ENCODE peak calls at places on chromosomes 11 and 22, in five cellular contexts. One of them, this sample, is unnamed.

GRCh38 chr11:66915866-66916265 is 42.3 kb downstream of the PC start:
- DNase-seq in neural progenitor cell: no peak
- DNase-seq in fibroblast of pulmonary artery: no peak
- DNase-seq in pancreas: no peak
- DNase-seq in type B pancreatic cell: no peak
- DNase-seq in this sample: no peak

GRCh38 chr11:110712643-110713468 is 619 bp upstream of the ARHGAP20 start:
- DNase-seq in neural progenitor cell: peak
- DNase-seq in fibroblast of pulmonary artery: peak
- DNase-seq in pancreas: no peak
- DNase-seq in type B pancreatic cell: no peak
- DNase-seq in this sample: peak

GRCh38 chr11:9568854-9569587 is 4.4 kb upstream of the WEE1 start:
- DNase-seq in neural progenitor cell: peak
- DNase-seq in fibroblast of pulmonary artery: peak
- DNase-seq in pancreas: peak
- DNase-seq in type B pancreatic cell: no peak
- DNase-seq in this sample: no peak

GRCh38 chr11:83648610-83649467 is 362.7 kb upstream of the CCDC90B start:
- DNase-seq in neural progenitor cell: peak
- DNase-seq in fibroblast of pulmonary artery: no peak
- DNase-seq in pancreas: no peak
- DNase-seq in type B pancreatic cell: no peak
- DNase-seq in this sample: no peak

GRCh38 chr22:46845281-46846153 is 83.1 kb downstream of the TBC1D22A start:
- DNase-seq in neural progenitor cell: no peak
- DNase-seq in fibroblast of pulmonary artery: peak
- DNase-seq in pancreas: no peak
- DNase-seq in type B pancreatic cell: no peak
- DNase-seq in this sample: no peak

GRCh38 chr11:71096751-71097388 is 155.5 kb downstream of the SHANK2 start:
- DNase-seq in neural progenitor cell: no peak
- DNase-seq in fibroblast of pulmonary artery: no peak
- DNase-seq in pancreas: no peak
- DNase-seq in type B pancreatic cell: no peak
- DNase-seq in this sample: no peak

GRCh38 chr11:57324154-57324885 is 432 bp downstream of the TNKS1BP1 start:
- DNase-seq in neural progenitor cell: peak
- DNase-seq in fibroblast of pulmonary artery: peak
- DNase-seq in pancreas: peak
- DNase-seq in type B pancreatic cell: peak
- DNase-seq in this sample: peak

GRCh38 chr11:17544181-17544622 is at the start of gene USH1C:
- DNase-seq in neural progenitor cell: peak
- DNase-seq in fibroblast of pulmonary artery: no peak
- DNase-seq in pancreas: peak
- DNase-seq in type B pancreatic cell: no peak
- DNase-seq in this sample: peak

GRCh38 chr11:82895437-82896091 is 4.7 kb downstream of the PRCP start:
- DNase-seq in neural progenitor cell: no peak
- DNase-seq in fibroblast of pulmonary artery: no peak
- DNase-seq in pancreas: no peak
- DNase-seq in type B pancreatic cell: no peak
- DNase-seq in this sample: no peak

GRCh38 chr11:114162719-114163123 is 103.2 kb downstream of the ZBTB16 start:
- DNase-seq in neural progenitor cell: no peak
- DNase-seq in fibroblast of pulmonary artery: peak
- DNase-seq in pancreas: peak
- DNase-seq in type B pancreatic cell: no peak
- DNase-seq in this sample: no peak

GRCh38 chr11:62601364-62602140 is at the start of gene MTA2:
- DNase-seq in neural progenitor cell: peak
- DNase-seq in fibroblast of pulmonary artery: peak
- DNase-seq in pancreas: peak
- DNase-seq in type B pancreatic cell: peak
- DNase-seq in this sample: peak

GRCh38 chr11:130211781-130212401 is 52.3 kb downstream of the ST14 start:
- DNase-seq in neural progenitor cell: no peak
- DNase-seq in fibroblast of pulmonary artery: no peak
- DNase-seq in pancreas: no peak
- DNase-seq in type B pancreatic cell: peak
- DNase-seq in this sample: no peak

GRCh38 chr11:45859661-45860140 is 12.4 kb downstream of the CRY2 start:
- DNase-seq in neural progenitor cell: peak
- DNase-seq in fibroblast of pulmonary artery: peak
- DNase-seq in pancreas: peak
- DNase-seq in type B pancreatic cell: no peak
- DNase-seq in this sample: no peak

DNA sequence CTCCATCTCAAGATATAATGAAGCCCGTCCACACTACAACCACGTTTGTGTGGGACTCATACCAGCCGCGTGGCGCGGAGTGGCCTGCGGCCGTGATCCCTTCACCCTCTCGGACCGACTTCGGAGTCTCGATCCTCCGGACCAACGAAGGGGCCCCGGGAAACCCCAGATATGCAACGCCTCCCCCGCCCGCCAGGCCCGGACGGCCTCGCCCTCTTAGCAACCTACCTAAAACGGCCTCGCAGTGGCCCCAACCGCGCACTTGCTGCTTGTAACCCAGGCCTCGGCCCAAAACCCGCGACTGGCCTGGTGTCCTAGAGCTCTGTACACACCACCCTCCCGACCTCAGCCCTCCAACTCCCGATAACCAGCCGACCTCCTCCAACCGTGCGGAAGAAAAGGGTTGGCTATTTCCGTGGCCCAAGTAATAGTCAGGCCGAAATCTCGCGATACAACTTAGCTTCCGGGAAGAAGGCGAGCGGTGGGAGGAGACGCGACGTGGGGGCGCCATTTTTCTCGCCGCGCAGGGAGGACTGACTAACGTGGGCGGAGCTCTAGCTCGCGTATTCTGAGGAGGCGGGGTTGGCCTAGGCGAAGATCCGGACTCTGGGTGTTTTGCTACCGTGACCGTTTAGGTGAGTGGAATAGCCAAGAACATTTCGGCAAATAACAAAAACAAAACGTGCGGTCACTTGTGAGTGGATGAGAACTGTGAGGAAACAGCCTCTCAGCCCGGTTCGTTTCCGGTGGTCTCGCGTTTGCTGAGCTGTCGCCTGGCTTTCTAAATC is at the start of the genes C11orf54 and TAF1D:
- DNase-seq in neural progenitor cell: peak
- DNase-seq in fibroblast of pulmonary artery: peak
- DNase-seq in pancreas: peak
- DNase-seq in type B pancreatic cell: peak
- DNase-seq in this sample: peak
- TF ChIP-seq CTCF in neural progenitor cell: no peak
- TF ChIP-seq CTCF in fibroblast of pulmonary artery: no peak
- TF ChIP-seq CTCF in pancreas: no peak
- TF ChIP-seq CTCF in type B pancreatic cell: peak
- TF ChIP-seq CTCF in this sample: no peak

DNA sequence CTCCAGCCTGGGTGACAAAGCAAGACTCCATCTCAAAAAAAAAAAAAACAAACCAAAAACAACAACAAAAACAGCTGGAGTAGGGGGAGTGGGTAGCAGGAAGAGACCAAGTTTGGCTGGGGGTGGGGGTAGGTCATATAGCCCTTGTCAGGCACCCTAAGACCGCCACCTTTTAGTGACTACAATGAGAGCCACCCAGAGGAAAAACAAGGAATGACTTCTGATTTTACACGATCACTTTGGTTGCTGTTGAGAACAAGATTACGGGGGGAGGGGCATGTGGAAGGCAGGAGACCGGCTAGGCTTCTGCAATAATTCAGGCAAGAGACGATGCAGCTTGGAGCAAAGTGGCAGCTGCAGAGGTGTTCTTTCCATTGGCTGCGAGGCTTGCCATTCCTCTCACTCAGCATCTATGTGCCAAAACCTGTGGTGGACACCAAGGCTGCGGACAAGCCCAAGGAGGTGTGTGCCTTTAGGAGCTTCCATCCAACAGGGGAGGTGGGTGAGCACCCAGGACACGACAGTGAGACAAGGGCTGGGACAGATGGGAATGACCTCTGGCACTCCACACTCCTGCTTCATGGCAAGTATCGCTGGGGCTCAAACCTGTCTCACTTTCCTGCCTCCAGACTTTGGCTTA is 1.7 kb downstream of the RPS19BP1 start:
- DNase-seq in neural progenitor cell: peak
- DNase-seq in fibroblast of pulmonary artery: peak
- DNase-seq in pancreas: peak
- DNase-seq in type B pancreatic cell: no peak
- DNase-seq in this sample: no peak
- TF ChIP-seq CTCF in neural progenitor cell: peak
- TF ChIP-seq CTCF in fibroblast of pulmonary artery: peak
- TF ChIP-seq CTCF in pancreas: no peak
- TF ChIP-seq CTCF in type B pancreatic cell: peak
- TF ChIP-seq CTCF in this sample: peak

GRCh38 chr11:1257916-1258315 is 35.0 kb downstream of the MUC5B start:
- DNase-seq in neural progenitor cell: no peak
- DNase-seq in fibroblast of pulmonary artery: no peak
- DNase-seq in pancreas: no peak
- DNase-seq in type B pancreatic cell: no peak
- DNase-seq in this sample: peak
- TF ChIP-seq CTCF in neural progenitor cell: no peak
- TF ChIP-seq CTCF in fibroblast of pulmonary artery: no peak
- TF ChIP-seq CTCF in pancreas: no peak
- TF ChIP-seq CTCF in type B pancreatic cell: no peak
- TF ChIP-seq CTCF in this sample: no peak

GRCh38 chr11:79430280-79430679 is 10.6 kb downstream of the TENM4 start:
- DNase-seq in neural progenitor cell: no peak
- DNase-seq in fibroblast of pulmonary artery: no peak
- DNase-seq in pancreas: no peak
- DNase-seq in type B pancreatic cell: no peak
- DNase-seq in this sample: no peak
- TF ChIP-seq CTCF in neural progenitor cell: peak
- TF ChIP-seq CTCF in fibroblast of pulmonary artery: no peak
- TF ChIP-seq CTCF in pancreas: no peak
- TF ChIP-seq CTCF in type B pancreatic cell: no peak
- TF ChIP-seq CTCF in this sample: peak

GRCh38 chr11:65035579-65035978 is 5.4 kb upstream of the SAC3D1 start:
- DNase-seq in neural progenitor cell: no peak
- DNase-seq in fibroblast of pulmonary artery: no peak
- DNase-seq in pancreas: no peak
- DNase-seq in type B pancreatic cell: no peak
- DNase-seq in this sample: no peak

GRCh38 chr11:65040520-65041205 is 347 bp upstream of the SAC3D1 start:
- DNase-seq in neural progenitor cell: peak
- DNase-seq in fibroblast of pulmonary artery: peak
- DNase-seq in pancreas: peak
- DNase-seq in type B pancreatic cell: peak
- DNase-seq in this sample: peak

GRCh38 chr11:65041206-65042035 is at the start of gene SAC3D1:
- DNase-seq in neural progenitor cell: peak
- DNase-seq in fibroblast of pulmonary artery: no peak
- DNase-seq in pancreas: peak
- DNase-seq in type B pancreatic cell: no peak
- DNase-seq in this sample: peak

GRCh38 chr11:65034423-65034822 is 6.6 kb upstream of the SAC3D1 start:
- DNase-seq in neural progenitor cell: no peak
- DNase-seq in fibroblast of pulmonary artery: no peak
- DNase-seq in pancreas: no peak
- DNase-seq in type B pancreatic cell: no peak
- DNase-seq in this sample: no peak

DNA sequence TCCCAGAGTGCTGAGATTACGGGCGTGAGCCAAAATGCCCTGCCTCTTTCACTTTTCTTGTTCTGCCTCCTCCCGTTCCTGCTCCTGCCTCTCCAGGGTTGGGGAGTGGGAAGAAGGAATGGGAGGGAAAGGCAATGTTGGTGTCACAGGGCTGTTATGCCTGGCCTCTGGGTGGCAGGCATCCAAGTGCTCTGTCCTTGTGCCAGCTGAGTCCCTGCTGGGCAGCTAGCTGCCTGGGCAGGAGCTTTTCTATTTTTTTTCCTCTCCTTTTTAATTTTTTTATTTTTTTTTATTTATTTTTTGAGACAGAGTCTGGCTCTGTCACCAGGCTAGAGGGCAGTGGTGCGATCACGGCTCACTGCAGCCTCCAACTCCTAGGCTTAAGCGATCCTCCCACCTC is 4.1 kb upstream of the SAC3D1 start:
- DNase-seq in neural progenitor cell: no peak
- DNase-seq in fibroblast of pulmonary artery: no peak
- DNase-seq in pancreas: peak
- DNase-seq in type B pancreatic cell: no peak
- DNase-seq in this sample: no peak
- TF ChIP-seq CTCF in neural progenitor cell: no peak
- TF ChIP-seq CTCF in fibroblast of pulmonary artery: no peak
- TF ChIP-seq CTCF in pancreas: no peak
- TF ChIP-seq CTCF in type B pancreatic cell: no peak
- TF ChIP-seq CTCF in this sample: no peak

This sample was measured in glutamatergic neuron.